ENCODE peak calls at places on chromosomes 4 and X, in six cellular contexts. One of them, this sample, is unnamed.

GRCh38 chr4:96347582-96347981 is 507.7 kb downstream of the PDHA2 start:
- DNase-seq in heart right ventricle: no peak
- DNase-seq in dorsolateral prefrontal cortex: no peak
- DNase-seq in tibial nerve: no peak
- DNase-seq in Peyer's patch: no peak
- DNase-seq in spleen: no peak
- DNase-seq in this sample: no peak

GRCh38 chrX:8748855-8749254 is 16.9 kb upstream of the ANOS1 start:
- DNase-seq in Peyer's patch: no peak
- DNase-seq in tibial nerve: no peak
- DNase-seq in spleen: no peak
- DNase-seq in heart right ventricle: no peak
- DNase-seq in dorsolateral prefrontal cortex: no peak
- DNase-seq in this sample: no peak

GRCh38 chr4:10159671-10160070 is 43.1 kb upstream of the WDR1 start:
- DNase-seq in heart right ventricle: no peak
- DNase-seq in dorsolateral prefrontal cortex: no peak
- DNase-seq in tibial nerve: no peak
- DNase-seq in Peyer's patch: no peak
- DNase-seq in spleen: no peak
- DNase-seq in this sample: no peak

GRCh38 chr4:118314221-118314620 is 38.6 kb downstream of the PRSS12 start:
- DNase-seq in spleen: no peak
- DNase-seq in heart right ventricle: no peak
- DNase-seq in dorsolateral prefrontal cortex: no peak
- DNase-seq in tibial nerve: no peak
- DNase-seq in Peyer's patch: no peak
- DNase-seq in this sample: no peak

GRCh38 chrX:118432799-118433198 is 62.8 kb upstream of the DOCK11 start:
- DNase-seq in heart right ventricle: no peak
- DNase-seq in Peyer's patch: no peak
- DNase-seq in spleen: no peak
- DNase-seq in tibial nerve: no peak
- DNase-seq in dorsolateral prefrontal cortex: no peak
- DNase-seq in this sample: no peak

GRCh38 chrX:81414630-81415029 is 212.7 kb downstream of the SH3BGRL start:
- DNase-seq in heart right ventricle: no peak
- DNase-seq in Peyer's patch: no peak
- DNase-seq in spleen: no peak
- DNase-seq in dorsolateral prefrontal cortex: no peak
- DNase-seq in tibial nerve: no peak
- DNase-seq in this sample: no peak

GRCh38 chr4:77804471-77804870 is 14.7 kb downstream of the CNOT6L start:
- DNase-seq in tibial nerve: no peak
- DNase-seq in spleen: no peak
- DNase-seq in Peyer's patch: no peak
- DNase-seq in heart right ventricle: no peak
- DNase-seq in dorsolateral prefrontal cortex: no peak
- DNase-seq in this sample: no peak

GRCh38 chr4:98786866-98787265 is 128.5 kb upstream of the TSPAN5 start:
- DNase-seq in dorsolateral prefrontal cortex: no peak
- DNase-seq in heart right ventricle: no peak
- DNase-seq in Peyer's patch: no peak
- DNase-seq in spleen: no peak
- DNase-seq in tibial nerve: no peak
- DNase-seq in this sample: no peak

GRCh38 chrX:49725923-49726904 is 30.4 kb upstream of the PAGE1 start:
- DNase-seq in tibial nerve: no peak
- DNase-seq in dorsolateral prefrontal cortex: no peak
- DNase-seq in heart right ventricle: no peak
- DNase-seq in spleen: no peak
- DNase-seq in Peyer's patch: no peak
- DNase-seq in this sample: no peak

GRCh38 chr4:154049457-154050181 is 260.7 kb upstream of the SFRP2 start:
- DNase-seq in Peyer's patch: no peak
- DNase-seq in dorsolateral prefrontal cortex: no peak
- DNase-seq in heart right ventricle: no peak
- DNase-seq in tibial nerve: peak; percentile 34
- DNase-seq in spleen: no peak
- DNase-seq in this sample: no peak

GRCh38 chr4:171846232-171846631 is 33.0 kb downstream of the GALNTL6 start:
- DNase-seq in heart right ventricle: peak; percentile 15
- DNase-seq in Peyer's patch: no peak
- DNase-seq in spleen: no peak
- DNase-seq in tibial nerve: peak; percentile 38
- DNase-seq in dorsolateral prefrontal cortex: no peak
- DNase-seq in this sample: no peak

GRCh38 chrX:107324493-107325310 is 118.3 kb downstream of the DNAAF6 start:
- DNase-seq in dorsolateral prefrontal cortex: no peak
- DNase-seq in tibial nerve: no peak
- DNase-seq in Peyer's patch: no peak
- DNase-seq in spleen: peak; percentile 78
- DNase-seq in heart right ventricle: peak; percentile 3
- DNase-seq in this sample: no peak

GRCh38 chr4:133694416-133694815 is 507.2 kb downstream of the PABPC4L start:
- DNase-seq in Peyer's patch: no peak
- DNase-seq in tibial nerve: no peak
- DNase-seq in heart right ventricle: no peak
- DNase-seq in dorsolateral prefrontal cortex: no peak
- DNase-seq in spleen: no peak
- DNase-seq in this sample: no peak

GRCh38 chrX:53116101-53116500 is 22.2 kb downstream of the KANTR start:
- DNase-seq in heart right ventricle: peak; percentile 10
- DNase-seq in dorsolateral prefrontal cortex: no peak
- DNase-seq in Peyer's patch: no peak
- DNase-seq in tibial nerve: no peak
- DNase-seq in spleen: no peak
- DNase-seq in this sample: no peak

GRCh38 chr4:108272046-108272445 is 103.3 kb upstream of the LEF1 start:
- DNase-seq in Peyer's patch: no peak
- DNase-seq in tibial nerve: no peak
- DNase-seq in spleen: no peak
- DNase-seq in heart right ventricle: no peak
- DNase-seq in dorsolateral prefrontal cortex: no peak
- DNase-seq in this sample: no peak

GRCh38 chr4:70722199-70722791 is 531 bp downstream of the RUFY3 start:
- DNase-seq in dorsolateral prefrontal cortex: peak; percentile 54
- DNase-seq in spleen: no peak
- DNase-seq in tibial nerve: no peak
- DNase-seq in heart right ventricle: no peak
- DNase-seq in Peyer's patch: no peak
- DNase-seq in this sample: no peak

GRCh38 chr4:2365913-2366210 is 52.6 kb downstream of the ZFYVE28 start:
- DNase-seq in dorsolateral prefrontal cortex: no peak
- DNase-seq in heart right ventricle: no peak
- DNase-seq in tibial nerve: no peak
- DNase-seq in Peyer's patch: no peak
- DNase-seq in spleen: no peak
- DNase-seq in this sample: no peak

GRCh38 chrX:139647597-139647996 is 60.4 kb downstream of the MCF2 start:
- DNase-seq in Peyer's patch: no peak
- DNase-seq in dorsolateral prefrontal cortex: no peak
- DNase-seq in spleen: no peak
- DNase-seq in heart right ventricle: no peak
- DNase-seq in tibial nerve: no peak
- DNase-seq in this sample: no peak

GRCh38 chrX:110145854-110146253 is 142.9 kb downstream of the TMEM164 start:
- DNase-seq in tibial nerve: no peak
- DNase-seq in Peyer's patch: no peak
- DNase-seq in dorsolateral prefrontal cortex: no peak
- DNase-seq in spleen: no peak
- DNase-seq in heart right ventricle: no peak
- DNase-seq in this sample: no peak

GRCh38 chr4:23775694-23776093 is 114.2 kb downstream of the PPARGC1A start:
- DNase-seq in tibial nerve: no peak
- DNase-seq in dorsolateral prefrontal cortex: no peak
- DNase-seq in heart right ventricle: no peak
- DNase-seq in Peyer's patch: no peak
- DNase-seq in spleen: no peak
- DNase-seq in this sample: no peak

GRCh38 chr4:150173420-150173819 is 95.2 kb downstream of the DCLK2 start:
- DNase-seq in dorsolateral prefrontal cortex: no peak
- DNase-seq in tibial nerve: no peak
- DNase-seq in spleen: no peak
- DNase-seq in heart right ventricle: no peak
- DNase-seq in Peyer's patch: no peak
- DNase-seq in this sample: no peak
- H3K27ac ChIP-seq in dorsolateral prefrontal cortex: peak overlapping the region; percentile 59
- H3K27ac ChIP-seq in tibial nerve: peak overlapping the region; percentile 6
- H3K27ac ChIP-seq in spleen: no peak overlapping the region
- H3K27ac ChIP-seq in heart right ventricle: peak overlapping the region; percentile 48
- H3K27ac ChIP-seq in Peyer's patch: no peak overlapping the region
- H3K27ac ChIP-seq in this sample: no peak overlapping the region

GRCh38 chr4:3530051-3530450 is 2.2 kb downstream of the LRPAP1 start:
- DNase-seq in heart right ventricle: no peak
- DNase-seq in tibial nerve: no peak
- DNase-seq in dorsolateral prefrontal cortex: no peak
- DNase-seq in Peyer's patch: no peak
- DNase-seq in spleen: peak; percentile 71
- DNase-seq in this sample: no peak

GRCh38 chr4:3531306-3531886 is 826 bp downstream of the LRPAP1 start:
- DNase-seq in heart right ventricle: no peak
- DNase-seq in Peyer's patch: no peak
- DNase-seq in spleen: peak; percentile 77
- DNase-seq in dorsolateral prefrontal cortex: no peak
- DNase-seq in tibial nerve: no peak
- DNase-seq in this sample: no peak

GRCh38 chr4:3531887-3532713 is at the start of gene LRPAP1:
- DNase-seq in dorsolateral prefrontal cortex: peak; percentile 94
- DNase-seq in tibial nerve: peak; percentile 79
- DNase-seq in heart right ventricle: peak; percentile 92
- DNase-seq in Peyer's patch: peak; percentile 86
- DNase-seq in spleen: peak; percentile 98
- DNase-seq in this sample: peak; percentile 70

GRCh38 chr4:3529363-3529762 is 2.9 kb downstream of the LRPAP1 start:
- DNase-seq in Peyer's patch: no peak
- DNase-seq in dorsolateral prefrontal cortex: no peak
- DNase-seq in spleen: peak; percentile 86
- DNase-seq in tibial nerve: peak; percentile 28
- DNase-seq in heart right ventricle: peak; percentile 36
- DNase-seq in this sample: no peak

GRCh38 chr4:3530663-3531254 is 1.5 kb downstream of the LRPAP1 start:
- DNase-seq in spleen: peak; percentile 81
- DNase-seq in dorsolateral prefrontal cortex: peak; percentile 34
- DNase-seq in heart right ventricle: no peak
- DNase-seq in tibial nerve: no peak
- DNase-seq in Peyer's patch: no peak
- DNase-seq in this sample: no peak
- H3K27ac ChIP-seq in spleen: no peak overlapping the region
- H3K27ac ChIP-seq in dorsolateral prefrontal cortex: no peak overlapping the region
- H3K27ac ChIP-seq in heart right ventricle: no peak overlapping the region
- H3K27ac ChIP-seq in tibial nerve: no peak overlapping the region
- H3K27ac ChIP-seq in Peyer's patch: no peak overlapping the region
- H3K27ac ChIP-seq in this sample: no peak overlapping the region

DNA sequence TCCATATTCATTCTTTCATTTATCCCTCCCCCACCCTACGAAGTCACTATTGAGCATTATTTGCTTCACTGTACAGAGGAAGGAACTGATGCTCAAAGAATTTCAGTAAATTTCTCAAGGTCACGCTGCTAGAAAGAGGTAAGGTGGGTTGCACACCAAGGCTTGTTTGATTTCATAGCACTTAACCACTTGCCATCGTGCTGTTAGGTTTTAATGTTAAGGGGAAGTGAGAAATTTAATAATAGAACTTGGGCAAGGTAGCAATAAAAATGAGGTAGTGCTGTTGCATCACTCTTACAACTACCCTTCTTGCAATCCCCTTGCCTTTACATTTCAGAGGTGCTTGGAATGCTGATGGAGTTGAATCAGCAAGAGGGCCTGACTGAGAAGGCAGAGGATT is 343.1 kb downstream of the MID1IP1 start:
- DNase-seq in Peyer's patch: no peak
- DNase-seq in heart right ventricle: no peak
- DNase-seq in spleen: no peak
- DNase-seq in dorsolateral prefrontal cortex: no peak
- DNase-seq in tibial nerve: no peak
- DNase-seq in this sample: no peak
- H3K27ac ChIP-seq in Peyer's patch: no peak overlapping the region
- H3K27ac ChIP-seq in heart right ventricle: no peak overlapping the region
- H3K27ac ChIP-seq in spleen: no peak overlapping the region
- H3K27ac ChIP-seq in dorsolateral prefrontal cortex: no peak overlapping the region
- H3K27ac ChIP-seq in tibial nerve: no peak overlapping the region
- H3K27ac ChIP-seq in this sample: no peak overlapping the region

GRCh38 chr4:1011022-1011694 is at the start of gene FGFRL1:
- DNase-seq in Peyer's patch: peak; percentile 91
- DNase-seq in heart right ventricle: peak; percentile 93
- DNase-seq in tibial nerve: peak; percentile 83
- DNase-seq in dorsolateral prefrontal cortex: peak; percentile 61
- DNase-seq in spleen: peak; percentile 96
- DNase-seq in this sample: peak; percentile 59

GRCh38 chr4:1009647-1010521 is 1.5 kb upstream of the FGFRL1 start:
- DNase-seq in spleen: peak; percentile 95
- DNase-seq in heart right ventricle: peak; percentile 59
- DNase-seq in Peyer's patch: peak; percentile 73
- DNase-seq in dorsolateral prefrontal cortex: peak; percentile 42
- DNase-seq in tibial nerve: peak; percentile 54
- DNase-seq in this sample: no peak

GRCh38 chr4:1012031-1012739 is 759 bp downstream of the FGFRL1 start:
- DNase-seq in Peyer's patch: peak; percentile 38
- DNase-seq in heart right ventricle: no peak
- DNase-seq in tibial nerve: no peak
- DNase-seq in spleen: peak; percentile 87
- DNase-seq in dorsolateral prefrontal cortex: no peak
- DNase-seq in this sample: no peak

GRCh38 chr4:1008840-1009646 is 2.4 kb upstream of the FGFRL1 start:
- DNase-seq in tibial nerve: no peak
- DNase-seq in spleen: peak; percentile 93
- DNase-seq in Peyer's patch: peak; percentile 34
- DNase-seq in heart right ventricle: peak; percentile 26
- DNase-seq in dorsolateral prefrontal cortex: peak; percentile 19
- DNase-seq in this sample: no peak

DNA sequence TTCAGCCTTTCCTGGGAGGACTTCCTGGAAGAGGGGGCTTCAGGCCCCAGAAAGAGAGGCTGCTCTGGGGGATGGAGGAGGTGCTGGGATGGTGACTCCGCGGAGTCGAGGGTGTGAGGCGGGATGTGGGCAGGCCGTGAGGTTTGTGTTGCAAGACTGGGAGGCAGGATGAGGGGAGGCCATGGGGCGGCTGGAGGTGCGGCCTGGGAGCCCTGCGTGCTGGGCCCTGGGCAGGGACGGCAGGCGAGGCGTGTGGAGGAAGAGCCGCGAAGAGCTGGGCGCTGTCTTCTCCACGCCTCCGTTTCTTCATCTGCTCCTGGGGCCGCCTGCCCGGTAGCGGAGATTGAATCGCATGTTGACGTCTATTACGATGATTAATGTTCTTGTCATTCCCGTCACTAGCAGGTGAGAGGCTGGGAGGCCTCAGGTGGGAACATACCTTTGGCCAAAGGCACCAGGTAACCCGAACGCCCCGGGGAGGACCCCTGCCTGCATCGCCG is 854 bp upstream of the FGFRL1 start:
- DNase-seq in Peyer's patch: peak; percentile 68
- DNase-seq in heart right ventricle: no peak
- DNase-seq in tibial nerve: peak; percentile 67
- DNase-seq in dorsolateral prefrontal cortex: peak; percentile 19
- DNase-seq in spleen: peak; percentile 91
- DNase-seq in this sample: peak; percentile 50
- H3K27ac ChIP-seq in Peyer's patch: peak overlapping the region; percentile 92
- H3K27ac ChIP-seq in heart right ventricle: no peak overlapping the region
- H3K27ac ChIP-seq in tibial nerve: peak overlapping the region; percentile 84
- H3K27ac ChIP-seq in dorsolateral prefrontal cortex: no peak overlapping the region
- H3K27ac ChIP-seq in spleen: peak overlapping the region; percentile 22
- H3K27ac ChIP-seq in this sample: peak overlapping the region; percentile 92